ENCODE peak calls at places on chromosomes 2 and 18, in six cellular contexts. One of them, this sample, is unnamed. For H4K20me1, the result is how much of the 10 kb centered on the place peaks cover.

GRCh38 chr2:75598572-75599155 is 37.9 kb upstream of the EVA1A start:
- DNase-seq in PC-3: no peak
- DNase-seq in astrocyte: no peak
- DNase-seq in OCI-LY7: no peak
- DNase-seq in HepG2: no peak
- DNase-seq in MM.1S: no peak
- DNase-seq in this sample: no peak

GRCh38 chr2:216695401-216695821 is at the start of gene IGFBP5:
- DNase-seq in PC-3: peak
- DNase-seq in HepG2: no peak
- DNase-seq in OCI-LY7: no peak
- DNase-seq in astrocyte: peak
- DNase-seq in MM.1S: no peak
- DNase-seq in this sample: peak

GRCh38 chr2:33242845-33243244 is 233.6 kb upstream of the RASGRP3 start:
- DNase-seq in astrocyte: peak
- DNase-seq in MM.1S: no peak
- DNase-seq in OCI-LY7: no peak
- DNase-seq in HepG2: no peak
- DNase-seq in PC-3: peak
- DNase-seq in this sample: no peak

GRCh38 chr2:66305714-66306113 is 129.2 kb upstream of the MEIS1 start:
- DNase-seq in HepG2: no peak
- DNase-seq in PC-3: no peak
- DNase-seq in astrocyte: peak
- DNase-seq in MM.1S: no peak
- DNase-seq in OCI-LY7: no peak
- DNase-seq in this sample: peak

GRCh38 chr2:58665156-58665553 is 424.0 kb upstream of the FANCL start:
- DNase-seq in HepG2: no peak
- DNase-seq in astrocyte: no peak
- DNase-seq in MM.1S: no peak
- DNase-seq in PC-3: no peak
- DNase-seq in OCI-LY7: no peak
- DNase-seq in this sample: no peak

GRCh38 chr2:190979906-190980629 is 33.9 kb downstream of the STAT1 start:
- DNase-seq in MM.1S: no peak
- DNase-seq in PC-3: peak
- DNase-seq in OCI-LY7: no peak
- DNase-seq in astrocyte: peak
- DNase-seq in HepG2: no peak
- DNase-seq in this sample: peak

GRCh38 chr2:196176142-196176738 is 4.9 kb upstream of the STK17B start:
- DNase-seq in MM.1S: peak
- DNase-seq in HepG2: no peak
- DNase-seq in astrocyte: no peak
- DNase-seq in OCI-LY7: peak
- DNase-seq in PC-3: no peak
- DNase-seq in this sample: no peak

GRCh38 chr2:26184555-26185303 is 11.8 kb downstream of the GAREM2 start:
- DNase-seq in PC-3: no peak
- DNase-seq in MM.1S: peak
- DNase-seq in OCI-LY7: peak
- DNase-seq in HepG2: no peak
- DNase-seq in astrocyte: no peak
- DNase-seq in this sample: no peak

GRCh38 chr18:71398530-71398929 is 1109.7 kb downstream of the SOCS6 start:
- DNase-seq in MM.1S: no peak
- DNase-seq in OCI-LY7: no peak
- DNase-seq in HepG2: peak
- DNase-seq in astrocyte: peak
- DNase-seq in PC-3: peak
- DNase-seq in this sample: peak

GRCh38 chr18:76528477-76529432 is 33.7 kb upstream of the ZNF516 start:
- DNase-seq in HepG2: peak
- DNase-seq in astrocyte: peak
- DNase-seq in PC-3: no peak
- DNase-seq in MM.1S: no peak
- DNase-seq in OCI-LY7: no peak
- DNase-seq in this sample: peak

GRCh38 chr2:121890041-121890440 is 134.6 kb downstream of the TSN start:
- DNase-seq in PC-3: no peak
- DNase-seq in OCI-LY7: no peak
- DNase-seq in astrocyte: no peak
- DNase-seq in MM.1S: no peak
- DNase-seq in HepG2: no peak
- DNase-seq in this sample: no peak
- H4K20me1 ChIP-seq in PC-3: under half
- H4K20me1 ChIP-seq in OCI-LY7: under half
- H4K20me1 ChIP-seq in astrocyte: under half
- H4K20me1 ChIP-seq in MM.1S: under half
- H4K20me1 ChIP-seq in HepG2: under half
- H4K20me1 ChIP-seq in this sample: under half

GRCh38 chr2:220574038-220574437 is 946.6 kb downstream of the SLC4A3 start:
- DNase-seq in MM.1S: no peak
- DNase-seq in OCI-LY7: no peak
- DNase-seq in PC-3: no peak
- DNase-seq in astrocyte: no peak
- DNase-seq in HepG2: no peak
- DNase-seq in this sample: no peak
- H4K20me1 ChIP-seq in MM.1S: under half
- H4K20me1 ChIP-seq in OCI-LY7: under half
- H4K20me1 ChIP-seq in PC-3: under half
- H4K20me1 ChIP-seq in astrocyte: under half
- H4K20me1 ChIP-seq in HepG2: under half
- H4K20me1 ChIP-seq in this sample: under half

GRCh38 chr2:164943289-164943688 is 12.0 kb downstream of the SLC38A11 start:
- DNase-seq in OCI-LY7: no peak
- DNase-seq in MM.1S: no peak
- DNase-seq in astrocyte: no peak
- DNase-seq in HepG2: no peak
- DNase-seq in PC-3: no peak
- DNase-seq in this sample: no peak

GRCh38 chr2:164952057-164952702 is 3.1 kb downstream of the SLC38A11 start:
- DNase-seq in PC-3: no peak
- DNase-seq in OCI-LY7: no peak
- DNase-seq in MM.1S: no peak
- DNase-seq in astrocyte: no peak
- DNase-seq in HepG2: no peak
- DNase-seq in this sample: no peak

GRCh38 chr2:164953279-164953678 is 2.0 kb downstream of the SLC38A11 start:
- DNase-seq in HepG2: no peak
- DNase-seq in OCI-LY7: no peak
- DNase-seq in astrocyte: no peak
- DNase-seq in MM.1S: no peak
- DNase-seq in PC-3: no peak
- DNase-seq in this sample: no peak

GRCh38 chr2:164948540-164948939 is 6.8 kb downstream of the SLC38A11 start:
- DNase-seq in MM.1S: no peak
- DNase-seq in astrocyte: no peak
- DNase-seq in HepG2: no peak
- DNase-seq in PC-3: no peak
- DNase-seq in OCI-LY7: no peak
- DNase-seq in this sample: no peak

GRCh38 chr2:164947281-164947680 is 8.0 kb downstream of the SLC38A11 start:
- DNase-seq in astrocyte: no peak
- DNase-seq in HepG2: no peak
- DNase-seq in OCI-LY7: no peak
- DNase-seq in PC-3: no peak
- DNase-seq in MM.1S: no peak
- DNase-seq in this sample: no peak
- H4K20me1 ChIP-seq in astrocyte: under half
- H4K20me1 ChIP-seq in HepG2: under half
- H4K20me1 ChIP-seq in OCI-LY7: under half
- H4K20me1 ChIP-seq in PC-3: under half
- H4K20me1 ChIP-seq in MM.1S: under half
- H4K20me1 ChIP-seq in this sample: under half

GRCh38 chr2:239398536-239398935 is 2.3 kb downstream of the HDAC4 start:
- DNase-seq in HepG2: no peak
- DNase-seq in astrocyte: no peak
- DNase-seq in OCI-LY7: no peak
- DNase-seq in PC-3: no peak
- DNase-seq in MM.1S: no peak
- DNase-seq in this sample: no peak
- H4K20me1 ChIP-seq in HepG2: under half
- H4K20me1 ChIP-seq in astrocyte: under half
- H4K20me1 ChIP-seq in OCI-LY7: under half
- H4K20me1 ChIP-seq in PC-3: under half
- H4K20me1 ChIP-seq in MM.1S: under half
- H4K20me1 ChIP-seq in this sample: under half

DNA sequence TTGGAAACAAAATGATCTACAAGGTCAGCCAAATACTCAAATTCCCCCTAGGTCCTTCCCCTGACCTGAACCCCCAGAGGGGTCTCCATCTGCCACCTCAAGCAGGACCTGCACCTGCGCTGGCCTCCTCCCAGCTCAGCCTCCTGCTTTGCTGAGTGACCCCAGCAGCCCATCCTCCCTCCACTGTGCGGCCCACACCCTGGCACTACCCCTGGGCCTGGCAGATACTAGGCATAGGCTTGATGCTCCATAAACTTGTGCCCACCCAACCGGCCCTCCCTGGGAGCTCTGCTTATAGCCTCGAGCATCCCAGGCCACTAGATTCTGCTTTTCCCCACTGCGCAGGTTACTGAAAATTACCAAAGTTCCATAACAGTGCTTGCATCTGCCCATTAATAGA is 156.2 kb downstream of the HDAC4 start:
- DNase-seq in PC-3: no peak
- DNase-seq in MM.1S: no peak
- DNase-seq in OCI-LY7: no peak
- DNase-seq in HepG2: no peak
- DNase-seq in astrocyte: no peak
- DNase-seq in this sample: no peak
- H4K20me1 ChIP-seq in PC-3: under half
- H4K20me1 ChIP-seq in MM.1S: under half
- H4K20me1 ChIP-seq in OCI-LY7: under half
- H4K20me1 ChIP-seq in HepG2: under half
- H4K20me1 ChIP-seq in astrocyte: under half
- H4K20me1 ChIP-seq in this sample: under half

GRCh38 chr2:233119123-233119522 is 59.0 kb downstream of the INPP5D start:
- DNase-seq in MM.1S: no peak
- DNase-seq in astrocyte: no peak
- DNase-seq in PC-3: no peak
- DNase-seq in OCI-LY7: no peak
- DNase-seq in HepG2: no peak
- DNase-seq in this sample: no peak
- H4K20me1 ChIP-seq in MM.1S: under half
- H4K20me1 ChIP-seq in astrocyte: under half
- H4K20me1 ChIP-seq in PC-3: under half
- H4K20me1 ChIP-seq in OCI-LY7: under half
- H4K20me1 ChIP-seq in HepG2: under half
- H4K20me1 ChIP-seq in this sample: under half